ENCODE peak calls at places on chromosome 10, in six cellular contexts. W is IMR-90, I is neuronal stem cell, V is trophoblast cell, B is mesenchymal stem cell, N is H1. X is an unnamed sample.

GRCh38 chr10:128382225-128382624 is 256.0 kb upstream of the MKI67 start:
- DNase-seq in W (no peak), I (no peak), V (no peak), B (no peak), N (no peak), X (no peak)

GRCh38 chr10:615583-616152 is 73.8 kb downstream of the DIP2C start:
- DNase-seq in W (peak; percentile 98), I (no peak), V (peak; percentile 53), B (peak; percentile 96), N (no peak), X (no peak)

GRCh38 chr10:100377830-100378229 is 30.8 kb downstream of the SCD start:
- DNase-seq in W (no peak), I (no peak), V (no peak), B (no peak), N (no peak), X (no peak)

GRCh38 chr10:90148121-90148855 is 446.9 kb downstream of the KIF20B start:
- DNase-seq in W (peak; percentile 22), I (peak; percentile 14), V (peak; percentile 45), B (peak; percentile 59), N (no peak), X (no peak)

GRCh38 chr10:71486465-71487114 is 89.9 kb downstream of the CDH23 start:
- DNase-seq in W (peak; percentile 2), I (peak; percentile 61), V (peak; percentile 85), B (peak; percentile 8), N (peak; percentile 93), X (peak; percentile 81)

GRCh38 chr10:22958338-22958737 is 30.5 kb downstream of the ARMC3 start:
- DNase-seq in W (no peak), I (no peak), V (no peak), B (no peak), N (no peak), X (no peak)

GRCh38 chr10:87095241-87095945 is 387 bp downstream of the SHLD2 start:
- DNase-seq in W (peak; percentile 80), I (peak; percentile 70), V (peak; percentile 85), B (peak; percentile 93), N (peak; percentile 77), X (peak; percentile 70)

GRCh38 chr10:113133497-113133896 is 183.4 kb downstream of the TCF7L2 start:
- DNase-seq in W (peak; percentile 60), I (no peak), V (no peak), B (peak; percentile 71), N (no peak), X (no peak)

GRCh38 chr10:91077549-91078017 is 142.9 kb upstream of the PCGF5 start:
- DNase-seq in W (peak; percentile 11), I (no peak), V (peak; percentile 70), B (no peak), N (no peak), X (no peak)

GRCh38 chr10:71278691-71279588 is 40.1 kb upstream of the SLC29A3 start:
- DNase-seq in W (no peak), I (no peak), V (no peak), B (no peak), N (no peak), X (peak; percentile 69)

GRCh38 chr10:109966961-109967738 is 40.6 kb upstream of the ADD3 start:
- DNase-seq in W (peak; percentile 88), I (no peak), V (no peak), B (peak; percentile 84), N (no peak), X (no peak)

GRCh38 chr10:3780766-3781457 is 4.1 kb downstream of the KLF6 start:
- DNase-seq in W (peak; percentile 14), I (no peak), V (peak; percentile 73), B (peak; percentile 61), N (no peak), X (peak; percentile 11)

GRCh38 chr10:110392121-110392859 is 87.6 kb upstream of the SMNDC1 start:
- DNase-seq in W (no peak), I (no peak), V (no peak), B (no peak), N (no peak), X (no peak)

GRCh38 chr10:69344591-69345244 is 66.4 kb downstream of the HK1 start:
- DNase-seq in W (no peak), I (no peak), V (no peak), B (no peak), N (no peak), X (no peak)

GRCh38 chr10:124647421-124648130 is 96.6 kb downstream of the FAM53B start:
- DNase-seq in W (peak; percentile 20), I (no peak), V (peak; percentile 36), B (peak; percentile 45), N (no peak), X (no peak)

GRCh38 chr10:108187396-108188012 is 1023.0 kb upstream of the SORCS1 start:
- DNase-seq in W (no peak), I (no peak), V (no peak), B (no peak), N (no peak), X (no peak)

GRCh38 chr10:21456160-21456559 is 69.3 kb downstream of the SKIDA1 start:
- DNase-seq in W (no peak), I (no peak), V (no peak), B (no peak), N (no peak), X (no peak)

GRCh38 chr10:21449288-21449966 is 76.1 kb downstream of the SKIDA1 start:
- DNase-seq in W (no peak), I (no peak), V (no peak), B (no peak), N (no peak), X (no peak)

GRCh38 chr10:21452203-21452602 is 73.3 kb downstream of the SKIDA1 start:
- DNase-seq in W (no peak), I (no peak), V (peak; percentile 51), B (no peak), N (no peak), X (no peak)
- H2BK120ac ChIP-seq in W (no peak overlapping the region), I (no peak overlapping the region), V (no peak overlapping the region), B (no peak overlapping the region), N (no peak overlapping the region), X (no peak overlapping the region)

GRCh38 chr10:67772894-67773511 is 65.0 kb downstream of the DNAJC12 start:
- DNase-seq in W (peak; percentile 55), I (no peak), V (peak; percentile 11), B (no peak), N (no peak), X (no peak)
- H4K91ac ChIP-seq in W (no peak overlapping the region), I (no peak overlapping the region), V (no peak overlapping the region), B (no peak overlapping the region), N (no peak overlapping the region), X (no peak overlapping the region)

GRCh38 chr10:21314906-21315305 is 210.6 kb downstream of the SKIDA1 start:
- DNase-seq in W (no peak), I (no peak), V (no peak), B (no peak), N (no peak), X (no peak)
- H2BK120ac ChIP-seq in W (peak overlapping the region; percentile 90), I (peak overlapping the region; percentile 88), V (peak overlapping the region; percentile 67), B (peak overlapping the region; percentile 83), N (peak overlapping the region; percentile 94), X (no peak overlapping the region)

DNA sequence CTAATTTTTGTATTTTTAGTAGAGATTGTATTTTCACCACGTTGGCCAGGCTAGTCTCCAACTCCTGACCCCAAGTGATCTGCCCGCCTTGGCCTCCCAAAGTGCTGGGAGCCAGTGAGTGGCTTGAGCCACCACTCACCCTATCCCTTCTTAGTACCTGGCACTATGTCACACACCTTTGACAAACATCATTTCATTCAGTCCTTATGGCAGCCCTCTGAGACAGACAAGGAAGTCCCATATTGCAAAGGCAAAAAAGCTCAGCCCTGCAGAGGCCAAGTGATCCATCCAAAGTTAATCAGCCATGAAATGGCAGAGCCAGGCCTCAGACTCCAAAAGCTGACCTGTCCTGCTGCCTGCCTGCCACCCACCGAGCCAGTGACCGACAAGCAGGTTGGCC is 39.9 kb upstream of the ECHDC3 start:
- DNase-seq in W (no peak), I (no peak), V (no peak), B (no peak), N (no peak), X (no peak)
- H4K91ac ChIP-seq in W (no peak overlapping the region), I (no peak overlapping the region), V (no peak overlapping the region), B (no peak overlapping the region), N (no peak overlapping the region), X (no peak overlapping the region)